ENCODE peak calls at places on chromosomes 1 and 21, in six cellular contexts. M is endothelial cell of umbilical vein, A is endodermal cell, T is stomach, X is BJ, Q is heart right ventricle. H is an unnamed sample.

GRCh38 chr1:213568929-213569815 is 418.6 kb upstream of the PROX1 start:
- DNase-seq in M (no peak), A (no peak), T (no peak), X (no peak), Q (no peak), H (no peak)

GRCh38 chr1:156657161-156657970 is 15.4 kb downstream of the BCAN start:
- DNase-seq in M (peak), A (peak), T (peak), X (no peak), Q (peak), H (peak)

GRCh38 chr1:62237361-62237760 is 42.7 kb downstream of the L1TD1 start:
- DNase-seq in M (no peak), A (no peak), T (no peak), X (peak), Q (no peak), H (peak)

GRCh38 chr1:176786274-176786673 is 323.3 kb downstream of the PAPPA2 start:
- DNase-seq in M (no peak), A (peak), T (no peak), X (no peak), Q (no peak), H (no peak)

GRCh38 chr1:206635983-206636354 is 633 bp downstream of the DYRK3 start:
- DNase-seq in M (peak), A (no peak), T (no peak), X (no peak), Q (no peak), H (no peak)

GRCh38 chr1:156705321-156705917 is at the start of gene CRABP2:
- DNase-seq in M (peak), A (no peak), T (no peak), X (no peak), Q (no peak), H (peak)

GRCh38 chr1:237838320-237838719 is 52.4 kb downstream of the ZP4 start:
- DNase-seq in M (no peak), A (no peak), T (no peak), X (no peak), Q (no peak), H (no peak)

GRCh38 chr1:17895401-17895800 is 140.3 kb downstream of the ACTL8 start:
- DNase-seq in M (no peak), A (no peak), T (no peak), X (no peak), Q (no peak), H (no peak)

GRCh38 chr1:3530086-3530930 is 75.8 kb downstream of the ARHGEF16 start:
- DNase-seq in M (peak), A (peak), T (peak), X (no peak), Q (no peak), H (no peak)

GRCh38 chr1:202247104-202247503 is 53.5 kb downstream of the LGR6 start:
- DNase-seq in M (no peak), A (peak), T (no peak), X (no peak), Q (no peak), H (no peak)

GRCh38 chr1:245880754-245881403 is 626.2 kb downstream of the SMYD3 start:
- DNase-seq in M (no peak), A (no peak), T (no peak), X (peak), Q (no peak), H (peak)

GRCh38 chr1:206512521-206513180 is 5.3 kb downstream of the RASSF5 start:
- DNase-seq in M (no peak), A (no peak), T (no peak), X (no peak), Q (no peak), H (no peak)

GRCh38 chr1:45493116-45493697 is 2.2 kb upstream of the TESK2 start:
- DNase-seq in M (peak), A (peak), T (peak), X (no peak), Q (no peak), H (peak)

GRCh38 chr1:176206006-176206960 is 803 bp downstream of the COP1 start:
- DNase-seq in M (peak), A (peak), T (peak), X (no peak), Q (no peak), H (peak)

GRCh38 chr21:25578070-25578961 is 29.0 kb downstream of the MRPL39 start:
- DNase-seq in M (no peak), A (no peak), T (no peak), X (no peak), Q (no peak), H (no peak)

GRCh38 chr1:64966158-64966963 is at the start of gene JAK1:
- DNase-seq in M (peak), A (peak), T (peak), X (no peak), Q (peak), H (peak)

GRCh38 chr1:226690460-226690982 is 48.6 kb downstream of the ITPKB start:
- DNase-seq in M (peak), A (no peak), T (no peak), X (no peak), Q (no peak), H (no peak)

GRCh38 chr1:205928256-205928655 is 15.0 kb downstream of the SLC26A9 start:
- DNase-seq in M (no peak), A (no peak), T (no peak), X (no peak), Q (no peak), H (no peak)

GRCh38 chr1:9655127-9655723 is 3.7 kb downstream of the PIK3CD start:
- DNase-seq in M (no peak), A (no peak), T (no peak), X (no peak), Q (no peak), H (no peak)

GRCh38 chr1:92933459-92933858 is 27.8 kb downstream of the DIPK1A start:
- DNase-seq in M (no peak), A (no peak), T (no peak), X (no peak), Q (no peak), H (peak)

GRCh38 chr1:236576004-236576403 is 28.3 kb downstream of the HEATR1 start:
- DNase-seq in M (no peak), A (no peak), T (no peak), X (no peak), Q (no peak), H (peak)

GRCh38 chr1:159098596-159098995 is 22.0 kb upstream of the AIM2 start:
- DNase-seq in M (no peak), A (no peak), T (no peak), X (no peak), Q (no peak), H (no peak)

GRCh38 chr1:226738421-226738994 is 574 bp downstream of the ITPKB start:
- DNase-seq in M (peak), A (peak), T (peak), X (no peak), Q (peak), H (peak)

GRCh38 chr1:182615468-182616129 is 11.4 kb upstream of the RGS16 start:
- DNase-seq in M (peak), A (peak), T (no peak), X (no peak), Q (peak), H (peak)

GRCh38 chr1:207823880-207824566 is 72.2 kb downstream of the CD46 start:
- DNase-seq in M (peak), A (peak), T (peak), X (peak), Q (peak), H (peak)
- TF ChIP-seq CTCF in M (peak), A (peak), T (peak), X (peak), Q (peak), H (peak)

GRCh38 chr1:1127551-1128451 is 11.9 kb upstream of the C1orf159 start:
- DNase-seq in M (no peak), A (no peak), T (no peak), X (no peak), Q (no peak), H (no peak)
- H3K4me3 ChIP-seq in M (no peak), A (no peak), T (peak), X (no peak), Q (no peak), H (no peak)

GRCh38 chr1:218224101-218224500 is 61.0 kb upstream of the RRP15 start:
- DNase-seq in M (no peak), A (no peak), T (no peak), X (no peak), Q (no peak), H (no peak)

GRCh38 chr1:218226005-218226404 is 59.1 kb upstream of the RRP15 start:
- DNase-seq in M (no peak), A (no peak), T (no peak), X (no peak), Q (no peak), H (no peak)
- TF ChIP-seq CTCF in M (no peak), A (no peak), T (no peak), X (no peak), Q (no peak), H (no peak)

GRCh38 chr1:228445524-228445866 is 28.8 kb upstream of the TRIM17 start:
- DNase-seq in M (peak), A (no peak), T (no peak), X (no peak), Q (no peak), H (no peak)
- H3K4me3 ChIP-seq in M (no peak), A (peak), T (peak), X (no peak), Q (peak), H (peak)

GRCh38 chr1:150225546-150225945 is 10.4 kb downstream of the ANP32E start:
- DNase-seq in M (no peak), A (no peak), T (no peak), X (no peak), Q (no peak), H (no peak)

GRCh38 chr1:150226486-150226885 is 9.4 kb downstream of the ANP32E start:
- DNase-seq in M (no peak), A (peak), T (no peak), X (no peak), Q (no peak), H (no peak)

GRCh38 chr1:150227228-150227627 is 8.7 kb downstream of the ANP32E start:
- DNase-seq in M (no peak), A (no peak), T (no peak), X (no peak), Q (no peak), H (no peak)

DNA sequence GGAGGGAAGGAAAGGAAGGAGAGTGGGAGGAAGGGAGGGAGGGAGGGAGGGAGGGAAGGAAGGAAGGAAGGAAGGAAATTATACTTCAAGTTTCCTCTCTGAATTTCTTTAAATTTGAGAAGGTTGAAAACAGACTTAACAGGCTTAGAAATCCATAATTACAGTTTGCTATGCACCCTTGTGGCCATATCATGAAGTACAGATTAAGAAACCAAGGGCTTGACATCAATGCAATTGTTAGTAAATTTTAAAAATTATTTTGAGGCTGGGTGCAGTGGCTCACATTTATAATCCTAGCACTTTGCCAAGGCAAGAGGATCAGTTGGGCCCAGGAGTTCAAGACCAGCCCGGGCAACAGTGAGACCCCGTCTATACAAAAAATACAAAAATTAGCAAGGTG is 14.4 kb downstream of the ANP32E start:
- DNase-seq in M (no peak), A (peak), T (no peak), X (no peak), Q (no peak), H (peak)
- TF ChIP-seq CTCF in M (peak), A (peak), T (no peak), X (peak), Q (peak), H (peak)

GRCh38 chr1:75135829-75136142 is 1.6 kb downstream of the LHX8 start:
- DNase-seq in M (no peak), A (no peak), T (no peak), X (no peak), Q (no peak), H (no peak)
- H3K4me3 ChIP-seq in M (no peak), A (peak), T (peak), X (no peak), Q (peak), H (no peak)

DNA sequence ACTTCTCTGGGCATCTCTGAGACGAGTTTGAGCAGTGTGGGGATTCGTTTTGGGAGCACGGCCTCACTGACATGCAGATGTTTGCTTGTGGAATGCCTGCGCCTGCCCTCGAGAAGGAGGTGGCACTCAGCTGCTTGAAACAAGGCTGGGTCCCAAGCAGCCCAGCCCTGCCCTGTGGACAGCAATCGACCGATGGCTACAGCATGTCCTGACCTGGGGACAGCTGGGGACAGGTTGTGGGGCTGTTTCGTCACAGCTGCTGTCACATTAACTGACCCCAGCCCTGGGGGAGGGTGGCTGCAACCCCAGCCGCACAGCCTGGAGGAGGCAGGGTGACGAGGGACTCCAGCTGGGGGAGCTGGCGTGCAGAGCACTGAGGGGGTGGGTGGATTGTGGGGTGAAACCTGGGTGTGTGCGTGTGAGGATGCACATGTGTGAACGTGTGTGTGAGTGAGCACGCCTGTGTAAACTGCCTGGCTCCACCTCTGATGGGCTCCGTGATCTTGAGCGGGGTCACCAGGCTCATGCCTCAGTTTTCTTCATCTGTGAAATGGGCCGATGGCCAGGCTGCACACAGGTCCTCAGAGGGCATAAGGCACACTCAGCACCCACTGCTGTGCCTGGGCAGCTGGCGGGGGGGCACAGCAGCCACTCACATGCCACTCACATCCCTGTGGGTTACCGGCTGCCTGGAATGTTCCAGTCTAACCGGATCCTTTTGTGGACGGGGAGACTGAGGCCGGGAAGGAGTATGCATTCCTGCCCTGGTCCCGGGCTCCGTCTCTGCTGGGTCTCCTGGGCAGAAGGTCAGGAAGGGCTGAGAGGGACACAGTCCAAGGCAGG is 49.3 kb downstream of the COL18A1 start:
- DNase-seq in M (no peak), A (no peak), T (no peak), X (no peak), Q (peak), H (peak)
- TF ChIP-seq CTCF in M (no peak), A (no peak), T (no peak), X (peak), Q (no peak), H (no peak)

DNA sequence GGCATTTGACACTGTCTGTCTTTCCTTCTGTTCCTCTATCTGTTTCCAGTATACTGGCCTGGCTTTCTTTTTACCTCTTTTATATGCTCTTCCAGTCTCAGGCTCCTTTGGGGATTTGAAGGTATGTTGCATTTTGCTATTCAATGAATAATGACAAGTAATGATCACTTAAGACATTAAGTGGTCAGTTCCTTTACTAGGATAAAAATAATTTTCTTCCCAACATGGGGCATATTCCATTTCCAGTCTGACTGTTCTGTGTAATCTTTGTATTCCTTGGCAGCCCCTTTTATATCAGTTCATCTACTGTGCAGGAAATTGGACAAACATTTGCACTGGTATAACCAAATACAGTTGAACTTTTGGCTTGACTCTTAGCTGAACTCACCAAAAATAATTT is 15.6 kb downstream of the METTL18 start:
- DNase-seq in M (peak), A (no peak), T (no peak), X (no peak), Q (no peak), H (no peak)
- H3K4me3 ChIP-seq in M (no peak), A (no peak), T (no peak), X (no peak), Q (no peak), H (no peak)

DNA sequence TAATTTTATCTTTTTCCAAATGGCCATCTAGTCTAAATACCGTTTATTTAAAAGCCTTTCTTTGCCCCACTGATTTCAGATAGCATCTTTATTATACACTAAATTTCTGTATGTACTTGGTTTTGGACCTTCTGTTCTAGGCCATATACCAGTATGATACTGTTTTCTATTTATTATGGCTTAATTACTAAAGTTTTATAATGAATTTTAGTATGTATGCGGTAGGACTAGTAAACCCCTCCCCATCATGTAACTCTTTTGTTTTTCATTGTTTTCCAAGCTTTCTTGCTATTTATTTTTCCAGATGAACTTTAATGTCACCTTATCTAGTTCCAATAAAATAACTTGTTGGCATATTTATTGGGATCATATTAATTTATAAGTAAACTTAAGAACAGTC is 29.9 kb downstream of the KLHL20 start:
- DNase-seq in M (no peak), A (no peak), T (no peak), X (no peak), Q (no peak), H (no peak)
- TF ChIP-seq CTCF in M (no peak), A (no peak), T (no peak), X (no peak), Q (no peak), H (no peak)